ENCODE peak calls at places on chromosomes 4 and X, in seven cellular contexts. K is H1, J is IMR-90, Z is neuronal stem cell, P is H9, L is mesenchymal stem cell, B is mesendoderm. V is an unnamed sample.

GRCh38 chr4:101914761-101915160 is 124.2 kb downstream of the BANK1 start:
- DNase-seq in J (no peak), L (no peak), B (no peak), Z (no peak), P (no peak), K (no peak), V (no peak)

GRCh38 chr4:30605616-30606015 is 114.6 kb upstream of the PCDH7 start:
- DNase-seq in J (no peak), B (peak; percentile 30), L (peak; percentile 38), P (no peak), K (no peak), Z (no peak), V (no peak)

GRCh38 chr4:155612074-155612473 is 54.6 kb upstream of the GUCY1A1 start:
- DNase-seq in J (no peak), L (no peak), P (no peak), B (no peak), Z (no peak), K (no peak), V (no peak)

GRCh38 chrX:1222511-1223252 is 10.2 kb upstream of the CRLF2 start:
- DNase-seq in Z (no peak), K (no peak), B (no peak), P (no peak), J (no peak), L (peak; percentile 61), V (no peak)

GRCh38 chr4:6448476-6449170 is 23.8 kb downstream of the PPP2R2C start:
- DNase-seq in B (no peak), J (no peak), P (no peak), Z (no peak), L (no peak), K (no peak), V (no peak)

GRCh38 chrX:3584415-3584996 is 128.9 kb downstream of the PRKX start:
- DNase-seq in P (peak; percentile 31), L (no peak), Z (no peak), J (no peak), B (no peak), K (no peak), V (no peak)

GRCh38 chr4:122083971-122084370 is 68.2 kb upstream of the BLTP1 start:
- DNase-seq in J (no peak), P (no peak), L (no peak), Z (no peak), B (peak; percentile 29), K (no peak), V (no peak)

GRCh38 chrX:120791013-120791643 is 84.5 kb downstream of the CT47B1 start:
- DNase-seq in L (peak; percentile 37), P (no peak), J (peak; percentile 43), B (peak; percentile 2), K (no peak), Z (no peak), V (no peak)

GRCh38 chr4:41257257-41257900 is 651 bp downstream of the UCHL1 start:
- DNase-seq in B (peak; percentile 66), K (no peak), P (peak; percentile 61), Z (peak; percentile 53), J (peak; percentile 52), L (peak; percentile 69), V (no peak)

GRCh38 chrX:134186362-134187121 is 50.4 kb upstream of the CCDC160 start:
- DNase-seq in J (no peak), L (no peak), B (no peak), P (no peak), Z (no peak), K (no peak), V (no peak)

GRCh38 chrX:75522565-75523411 is at the start of gene ZDHHC15:
- DNase-seq in P (peak; percentile 51), B (peak; percentile 72), Z (peak; percentile 27), L (no peak), K (peak; percentile 27), J (no peak), V (peak; percentile 2)

GRCh38 chr4:48093949-48094550 is 40.0 kb downstream of the TXK start:
- DNase-seq in L (peak; percentile 38), K (peak; percentile 15), B (peak; percentile 82), J (peak; percentile 7), Z (no peak), P (no peak), V (no peak)

GRCh38 chrX:68060506-68061205 is 372.6 kb downstream of the OPHN1 start:
- DNase-seq in L (no peak), K (no peak), P (peak; percentile 29), J (no peak), B (no peak), Z (no peak), V (no peak)

GRCh38 chr4:109820563-109820962 is 5.0 kb downstream of the GAR1 start:
- DNase-seq in P (no peak), L (no peak), K (no peak), B (no peak), J (no peak), Z (no peak), V (no peak)

GRCh38 chr4:86791126-86791525 is 58.1 kb downstream of the SLC10A6 start:
- DNase-seq in P (peak; percentile 78), B (peak; percentile 81), L (no peak), K (peak; percentile 53), Z (no peak), J (no peak), V (peak; percentile 15)

GRCh38 chrX:48278958-48279357 is 23.8 kb downstream of the SSX1 start:
- DNase-seq in P (peak; percentile 22), K (no peak), L (no peak), Z (no peak), J (no peak), B (peak; percentile 13), V (no peak)

GRCh38 chrX:110667706-110668105 is 127.9 kb downstream of the CHRDL1 start:
- DNase-seq in P (peak; percentile 88), K (peak; percentile 53), Z (peak; percentile 36), B (peak; percentile 95), J (no peak), L (no peak), V (no peak)

GRCh38 chr4:151227731-151228130 is 49.2 kb upstream of the PRSS48 start:
- DNase-seq in P (no peak), K (no peak), Z (no peak), J (peak; percentile 78), L (peak; percentile 82), B (peak; percentile 57), V (peak; percentile 92)

GRCh38 chr4:54384563-54384962 is 155.5 kb downstream of the PDGFRA start:
- DNase-seq in J (peak; percentile 39), K (no peak), Z (no peak), B (peak; percentile 33), P (no peak), L (peak; percentile 33), V (peak; percentile 38)

GRCh38 chr4:94457692-94458106 is 6.0 kb downstream of the PDLIM5 start:
- DNase-seq in P (no peak), K (no peak), L (peak; percentile 43), Z (peak; percentile 89), B (no peak), J (no peak), V (no peak)

GRCh38 chr4:121551271-121551670 is 145.5 kb downstream of the ANXA5 start:
- DNase-seq in K (no peak), L (no peak), Z (no peak), J (no peak), P (no peak), B (no peak), V (peak; percentile 6)

DNA sequence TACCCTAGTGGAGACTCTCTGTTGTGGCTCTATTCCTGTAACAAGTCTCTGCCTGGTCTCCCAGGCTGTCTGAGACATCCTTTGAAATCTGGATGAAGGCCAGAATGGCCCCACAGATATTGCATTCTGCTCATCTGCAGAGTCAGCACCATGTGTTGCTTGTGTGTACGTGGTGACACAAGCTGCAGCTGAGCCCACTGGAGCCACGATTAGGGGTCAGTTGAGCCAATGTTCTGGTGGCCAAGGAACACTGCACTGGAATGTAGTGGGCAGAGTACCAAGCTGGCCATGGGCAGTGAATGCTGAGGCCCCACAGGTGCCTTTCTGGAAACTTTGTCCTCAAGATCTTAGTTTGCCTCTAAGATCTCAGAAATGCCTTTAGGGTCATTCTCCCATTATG is 29.3 kb downstream of the GRID2 start:
- DNase-seq in K (no peak), P (no peak), J (no peak), L (no peak), Z (no peak), B (no peak), V (no peak)
- H2BK5ac ChIP-seq in K (no peak overlapping the region), P (no peak overlapping the region), J (no peak overlapping the region), L (no peak overlapping the region), Z (no peak overlapping the region), B (no peak overlapping the region), V (no peak overlapping the region)

GRCh38 chr4:123545569-123546122 is 149.1 kb downstream of the SPRY1 start:
- DNase-seq in P (no peak), Z (no peak), J (no peak), K (no peak), B (peak; percentile 10), L (no peak), V (no peak)

GRCh38 chr4:123546123-123546654 is 149.6 kb downstream of the SPRY1 start:
- DNase-seq in L (no peak), J (no peak), K (no peak), P (no peak), Z (no peak), B (no peak), V (no peak)

GRCh38 chr4:123547167-123547817 is 150.7 kb downstream of the SPRY1 start:
- DNase-seq in K (peak; percentile 49), L (no peak), B (peak; percentile 85), Z (no peak), J (no peak), P (peak; percentile 93), V (peak; percentile 68)

GRCh38 chr4:123547818-123548200 is 151.2 kb downstream of the SPRY1 start:
- DNase-seq in P (no peak), Z (no peak), L (no peak), J (no peak), B (no peak), K (no peak), V (no peak)

DNA sequence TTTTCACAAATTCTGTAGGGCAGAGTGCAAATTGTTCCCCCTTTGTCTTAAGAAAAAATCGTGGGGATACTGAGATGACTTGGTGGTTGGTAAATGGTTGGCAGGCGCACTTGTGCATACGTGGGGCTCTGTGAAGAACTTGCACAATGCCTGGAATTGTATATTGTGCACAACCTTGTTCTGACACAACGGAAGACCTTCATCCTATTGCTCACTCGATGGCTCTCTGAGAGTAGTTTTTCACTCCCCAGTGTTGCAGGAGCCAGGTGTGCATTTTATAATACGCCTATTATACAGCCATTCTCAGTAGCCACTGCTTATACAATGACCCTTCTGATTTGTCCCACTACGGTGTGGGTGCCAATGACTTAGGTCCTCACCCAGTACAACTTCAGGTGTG is 150.1 kb downstream of the SPRY1 start:
- DNase-seq in Z (no peak), K (no peak), L (no peak), P (no peak), J (no peak), B (peak; percentile 13), V (peak; percentile 7)
- H4K8ac ChIP-seq in Z (no peak overlapping the region), K (no peak overlapping the region), L (no peak overlapping the region), P (no peak overlapping the region), J (no peak overlapping the region), B (no peak overlapping the region), V (peak overlapping the region; percentile 48)

DNA sequence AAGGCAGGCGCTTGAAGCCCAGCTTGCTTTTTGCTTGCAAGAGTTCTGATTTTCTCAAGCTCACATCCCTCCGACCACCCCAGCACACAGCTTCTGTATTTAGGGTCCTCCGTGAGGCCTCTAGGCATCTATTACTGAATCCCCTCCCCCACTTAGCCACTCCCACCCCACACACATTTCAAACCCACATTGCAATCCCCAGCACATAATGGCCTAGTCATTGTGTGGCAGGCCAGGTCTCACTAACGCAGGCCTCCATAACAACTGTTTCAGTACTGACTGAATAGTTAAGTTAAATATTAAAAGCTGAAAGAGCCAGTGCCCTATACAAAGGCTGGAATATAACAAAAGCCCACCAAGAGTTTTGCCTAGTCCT is 137.6 kb upstream of the S100G start:
- DNase-seq in P (no peak), Z (no peak), K (no peak), B (no peak), L (no peak), J (no peak), V (no peak)
- H3K18ac ChIP-seq in P (no peak overlapping the region), Z (no peak overlapping the region), K (no peak overlapping the region), B (no peak overlapping the region), L (no peak overlapping the region), J (no peak overlapping the region), V (no peak overlapping the region)

GRCh38 chr4:88614058-88614457 is 21.8 kb downstream of the HERC3 start:
- DNase-seq in J (no peak), Z (no peak), K (no peak), L (no peak), P (no peak), B (no peak), V (no peak)
- H2BK5ac ChIP-seq in J (no peak overlapping the region), Z (no peak overlapping the region), K (no peak overlapping the region), L (no peak overlapping the region), P (no peak overlapping the region), B (no peak overlapping the region), V (no peak overlapping the region)